ENCODE peak calls at places on chromosomes 2 and 18, in six cellular contexts. V, E, R, I, A and G are unnamed samples.

GRCh38 chr2:14623241-14623640 is 9.3 kb upstream of the LRATD1 start:
- DNase-seq in V (no peak), E (no peak), R (no peak), A (no peak), I (no peak), G (no peak)

GRCh38 chr2:43758738-43759137 is 15.1 kb upstream of the DYNC2LI1 start:
- DNase-seq in A (peak), V (peak), E (no peak), I (no peak), R (no peak), G (peak)

GRCh38 chr2:224190871-224191270 is 151.8 kb upstream of the SERPINE2 start:
- DNase-seq in I (no peak), R (no peak), E (no peak), A (peak), V (no peak), G (peak)

GRCh38 chr2:223930002-223930976 is 14.8 kb downstream of the WDFY1 start:
- DNase-seq in E (no peak), R (peak), I (peak), V (peak), A (peak), G (no peak)

GRCh38 chr2:75788925-75789324 is 78.2 kb upstream of the GCFC2 start:
- DNase-seq in A (peak), I (no peak), V (no peak), E (no peak), R (no peak), G (no peak)

GRCh38 chr2:125516496-125517109 is 1139.4 kb upstream of the GYPC start:
- DNase-seq in V (no peak), I (peak), E (no peak), A (no peak), R (no peak), G (no peak)

GRCh38 chr18:58967643-58968291 is 103.1 kb downstream of the ZNF532 start:
- DNase-seq in A (no peak), R (no peak), E (no peak), I (no peak), V (no peak), G (no peak)

GRCh38 chr2:219433666-219434467 is 776 bp upstream of the SPEG start:
- DNase-seq in E (no peak), A (peak), R (peak), I (peak), V (no peak), G (peak)

GRCh38 chr2:215899111-215900074 is 114.0 kb downstream of the MREG start:
- DNase-seq in V (no peak), E (no peak), A (peak), R (no peak), I (peak), G (peak)

GRCh38 chr2:28363676-28364075 is 29.0 kb upstream of the FOSL2 start:
- DNase-seq in I (no peak), R (no peak), E (no peak), A (no peak), V (no peak), G (no peak)

GRCh38 chr2:215430528-215431187 is 5.2 kb downstream of the FN1 start:
- DNase-seq in E (no peak), R (no peak), A (peak), I (no peak), V (no peak), G (peak)

GRCh38 chr18:72638353-72638752 is 94.2 kb upstream of the CBLN2 start:
- DNase-seq in I (no peak), A (no peak), V (no peak), E (no peak), R (no peak), G (no peak)
- H3K4me3 ChIP-seq in I (no peak), A (no peak), V (no peak), E (no peak), R (no peak), G (no peak)

GRCh38 chr2:218074031-218074430 is 5.0 kb downstream of the RUFY4 start:
- DNase-seq in A (no peak), V (no peak), R (no peak), E (no peak), I (peak), G (no peak)
- TF ChIP-seq CTCF in A (peak), V (peak), R (peak), E (peak), I (peak), G (peak)

GRCh38 chr2:111701266-111701665 is 182.7 kb downstream of the ANAPC1 start:
- DNase-seq in R (no peak), A (no peak), E (peak), I (no peak), V (no peak), G (no peak)
- H3K4me3 ChIP-seq in R (no peak), A (no peak), E (no peak), I (no peak), V (no peak), G (no peak)

GRCh38 chr2:88097192-88097591 is 29.6 kb downstream of the SMYD1 start:
- DNase-seq in A (no peak), I (no peak), R (no peak), E (no peak), V (no peak), G (no peak)
- TF ChIP-seq CTCF in A (no peak), I (no peak), R (no peak), E (no peak), V (no peak), G (no peak)

DNA sequence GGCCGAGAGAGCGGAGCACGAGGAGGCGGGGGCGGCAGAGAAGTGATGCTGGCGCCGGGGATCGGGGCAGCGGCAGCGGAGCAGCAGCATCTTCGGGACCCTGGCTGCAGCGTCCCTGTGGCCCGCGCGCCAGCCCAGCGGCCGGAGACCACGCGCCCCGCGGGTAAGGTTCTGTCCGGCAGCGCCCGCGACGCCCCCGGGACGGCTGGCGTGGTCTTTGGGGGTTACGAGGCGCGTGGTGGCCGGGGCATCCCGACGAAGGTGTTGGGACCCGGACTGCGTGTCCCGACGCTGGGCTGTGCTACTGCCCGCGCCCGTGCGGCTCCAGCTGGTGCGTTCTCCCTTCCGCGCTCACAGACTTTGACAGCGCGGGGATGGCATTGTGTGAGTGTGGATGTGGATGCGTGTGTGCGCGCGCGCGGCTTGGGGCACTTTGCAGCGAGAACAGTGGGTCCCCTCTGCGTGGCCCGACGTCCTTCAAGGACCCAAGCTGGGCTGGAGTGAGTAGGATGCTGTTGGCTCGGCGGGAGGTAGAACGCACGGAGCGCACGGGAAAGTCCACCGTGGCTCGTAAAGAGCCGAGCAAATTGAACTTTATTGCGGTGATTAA is 405.0 kb downstream of the XIRP2 start:
- DNase-seq in I (peak), R (no peak), A (peak), V (no peak), E (peak), G (peak)
- H3K4me3 ChIP-seq in I (peak), R (peak), A (peak), V (peak), E (peak), G (peak)

GRCh38 chr2:80293026-80293425 is 11.5 kb downstream of the LRRTM1 start:
- DNase-seq in A (no peak), E (no peak), V (no peak), R (no peak), I (no peak), G (no peak)

GRCh38 chr2:80292474-80292873 is 12.1 kb downstream of the LRRTM1 start:
- DNase-seq in I (no peak), E (no peak), A (no peak), V (no peak), R (no peak), G (no peak)

GRCh38 chr2:80288576-80288975 is 16.0 kb downstream of the LRRTM1 start:
- DNase-seq in I (peak), A (no peak), R (no peak), E (no peak), V (no peak), G (peak)
- TF ChIP-seq CTCF in I (peak), A (no peak), R (no peak), E (no peak), V (peak), G (peak)

GRCh38 chr2:126771094-126771493 is 115.1 kb downstream of the GYPC start:
- DNase-seq in A (no peak), V (no peak), I (no peak), E (peak), R (no peak), G (no peak)

GRCh38 chr2:126770466-126770865 is 114.5 kb downstream of the GYPC start:
- DNase-seq in V (no peak), R (no peak), A (no peak), E (peak), I (no peak), G (no peak)

GRCh38 chr2:126766295-126766694 is 110.3 kb downstream of the GYPC start:
- DNase-seq in I (no peak), A (no peak), V (no peak), E (peak), R (no peak), G (no peak)

GRCh38 chr2:126769118-126769517 is 113.2 kb downstream of the GYPC start:
- DNase-seq in R (no peak), A (no peak), E (peak), I (no peak), V (no peak), G (no peak)

GRCh38 chr2:126766897-126767296 is 110.9 kb downstream of the GYPC start:
- DNase-seq in R (no peak), A (no peak), E (peak), I (no peak), V (no peak), G (no peak)
- H3K4me3 ChIP-seq in R (no peak), A (no peak), E (no peak), I (no peak), V (no peak), G (no peak)